ENCODE peak calls at places on chromosomes 5 and 9, in six cellular contexts. H is CD8-positive, alpha-beta T cell; E is fibroblast of lung; O is fibroblast of mammary gland; W is ascending aorta; G is small intestine. P is an unnamed sample.

GRCh38 chr9:124884376-124884775 is 22.4 kb downstream of the ARPC5L start:
- DNase-seq in E (peak; percentile 45), W (no peak), H (no peak), O (no peak), G (no peak), P (no peak)

GRCh38 chr9:136808075-136808780 is 480 bp downstream of the RABL6 start:
- DNase-seq in E (no peak), H (peak; percentile 40), G (peak; percentile 17), W (no peak), O (no peak), P (peak; percentile 63)

GRCh38 chr5:124433170-124433569 is 313.3 kb downstream of the ZNF608 start:
- DNase-seq in E (no peak), G (no peak), W (no peak), H (no peak), O (no peak), P (no peak)

GRCh38 chr5:88878976-88879375 is 4.0 kb downstream of the MEF2C start:
- DNase-seq in E (no peak), O (peak; percentile 38), W (no peak), G (no peak), H (no peak), P (no peak)

GRCh38 chr5:144177548-144177947 is 6.9 kb downstream of the KCTD16 start:
- DNase-seq in G (no peak), E (peak; percentile 50), O (no peak), W (no peak), H (no peak), P (no peak)

GRCh38 chr5:174044855-174045254 is 651 bp upstream of the NSG2 start:
- DNase-seq in E (no peak), G (no peak), H (no peak), O (no peak), W (no peak), P (no peak)

GRCh38 chr9:121692606-121693505 is 41.4 kb downstream of the DAB2IP start:
- DNase-seq in E (peak; percentile 65), H (no peak), O (no peak), G (no peak), W (no peak), P (no peak)

GRCh38 chr5:173025651-173026050 is 30.5 kb upstream of the CREBRF start:
- DNase-seq in O (no peak), W (no peak), G (no peak), E (peak; percentile 52), H (no peak), P (no peak)

GRCh38 chr9:34506623-34507022 is 16.2 kb downstream of the ENHO start:
- DNase-seq in W (no peak), G (no peak), H (no peak), O (no peak), E (no peak), P (no peak)

GRCh38 chr9:130264414-130265350 is 878 bp upstream of the HMCN2 start:
- DNase-seq in O (no peak), G (no peak), W (no peak), H (no peak), E (no peak), P (no peak)

GRCh38 chr5:113331201-113331551 is 103.6 kb downstream of the TSSK1B start:
- DNase-seq in W (no peak), E (peak; percentile 76), O (peak; percentile 58), H (no peak), G (no peak), P (no peak)

GRCh38 chr5:132674671-132675506 is 1.1 kb downstream of the IL4 start:
- DNase-seq in H (no peak), E (peak; percentile 98), O (peak; percentile 96), G (no peak), W (no peak), P (no peak)

GRCh38 chr5:140312067-140312790 is 9.3 kb upstream of the PFDN1 start:
- DNase-seq in G (peak; percentile 37), H (no peak), E (peak; percentile 98), W (no peak), O (peak; percentile 99), P (no peak)

GRCh38 chr5:93192107-93192506 is 388.9 kb downstream of the NR2F1-AS1 start:
- DNase-seq in H (no peak), O (peak; percentile 92), E (peak; percentile 98), G (no peak), W (no peak), P (no peak)

GRCh38 chr9:109781086-109781485 is 1.1 kb downstream of the PALM2AKAP2 start:
- DNase-seq in G (no peak), H (no peak), E (no peak), O (peak; percentile 49), W (no peak), P (no peak)

GRCh38 chr9:109776391-109776790 is 3.6 kb upstream of the PALM2AKAP2 start:
- DNase-seq in O (no peak), E (no peak), G (no peak), H (no peak), W (no peak), P (no peak)

GRCh38 chr9:109780453-109781033 is 545 bp downstream of the PALM2AKAP2 start:
- DNase-seq in E (peak; percentile 43), O (peak; percentile 33), G (no peak), W (no peak), H (no peak), P (no peak)

GRCh38 chr9:109781541-109782197 is 1.7 kb downstream of the PALM2AKAP2 start:
- DNase-seq in O (peak; percentile 31), W (no peak), G (no peak), H (no peak), E (peak; percentile 35), P (no peak)

DNA sequence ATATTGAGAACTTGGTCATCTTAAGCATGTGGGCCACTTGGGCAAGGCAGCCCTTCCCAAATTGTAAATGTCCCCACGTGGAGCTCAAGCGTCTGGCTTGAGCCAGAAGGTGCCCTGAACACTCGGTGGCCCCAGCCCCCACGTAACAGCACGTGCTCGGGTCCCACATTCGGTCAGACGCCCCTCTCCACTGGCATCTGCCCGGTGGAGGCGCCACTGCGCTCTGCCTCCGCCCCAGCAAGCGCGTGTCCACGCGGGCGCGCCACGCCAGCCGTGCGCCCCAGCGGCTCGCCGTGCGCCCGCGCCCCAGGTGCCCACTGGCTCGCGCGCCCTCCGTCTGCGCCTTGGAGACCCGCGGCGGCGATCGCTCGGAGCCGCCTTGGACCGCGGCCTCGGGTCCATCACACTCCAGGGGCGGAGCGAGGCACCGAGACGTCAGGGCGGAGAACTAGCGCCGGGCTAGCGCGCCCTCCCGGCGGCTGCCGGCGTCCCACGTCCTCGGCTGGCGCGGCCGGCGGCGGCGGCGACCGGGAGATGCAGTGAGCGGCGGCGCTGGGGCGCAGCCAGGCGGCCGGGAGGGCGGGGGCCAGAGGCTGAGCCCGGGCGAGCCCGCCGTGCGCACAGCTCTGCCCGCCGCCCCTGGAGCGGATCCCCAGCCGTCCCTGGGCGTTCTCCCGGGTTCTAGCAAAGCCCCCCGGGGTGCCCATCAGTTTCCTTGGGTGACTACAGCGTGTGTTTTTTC is at the start of gene PALM2AKAP2:
- DNase-seq in G (peak; percentile 52), H (no peak), W (no peak), O (peak; percentile 54), E (peak; percentile 73), P (peak; percentile 70)
- H3K4me3 ChIP-seq in G (peak within 1 kb of the TSS; percentile 29), H (no peak within 1 kb of the TSS), W (peak within 1 kb of the TSS; percentile 68), O (peak within 1 kb of the TSS; percentile 73), E (peak within 1 kb of the TSS; percentile 91), P (peak within 1 kb of the TSS; percentile 57)

GRCh38 chr5:121246971-121247370 is 604.7 kb upstream of the FTMT start:
- DNase-seq in H (no peak), O (no peak), G (no peak), W (no peak), E (no peak), P (no peak)

GRCh38 chr5:121257621-121258020 is 594.1 kb upstream of the FTMT start:
- DNase-seq in O (no peak), G (no peak), H (no peak), E (no peak), W (no peak), P (no peak)

DNA sequence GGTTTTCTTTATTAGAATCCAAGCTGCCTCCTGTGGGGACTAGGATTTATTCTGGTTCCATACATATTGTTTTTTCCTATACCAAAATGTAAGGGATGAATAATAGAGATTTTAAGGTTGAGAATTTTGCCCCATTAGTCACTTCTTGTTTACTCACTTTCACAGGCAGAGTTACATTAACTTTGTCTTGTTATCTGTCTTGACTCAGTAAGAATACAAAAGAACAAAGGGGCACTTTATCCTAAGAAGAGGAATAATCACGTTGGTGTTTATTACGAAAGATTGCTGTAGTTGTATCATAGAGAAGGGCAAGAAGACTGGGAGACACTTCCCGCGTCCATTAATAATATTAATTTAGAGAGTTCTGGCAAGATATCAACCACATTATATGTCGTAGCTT is 599.7 kb upstream of the FTMT start:
- DNase-seq in O (peak; percentile 14), G (no peak), W (no peak), E (peak; percentile 51), H (no peak), P (no peak)
- H3K4me3 ChIP-seq in O (no peak overlapping the region), G (no peak overlapping the region), W (no peak overlapping the region), E (no peak overlapping the region), H (no peak overlapping the region), P (no peak overlapping the region)

GRCh38 chr9:13613296-13613695 is 333.8 kb upstream of the MPDZ start:
- DNase-seq in E (no peak), G (no peak), O (no peak), W (no peak), H (no peak), P (no peak)

GRCh38 chr9:13614060-13614459 is 334.6 kb upstream of the MPDZ start:
- DNase-seq in E (no peak), O (no peak), G (no peak), H (no peak), W (no peak), P (no peak)

DNA sequence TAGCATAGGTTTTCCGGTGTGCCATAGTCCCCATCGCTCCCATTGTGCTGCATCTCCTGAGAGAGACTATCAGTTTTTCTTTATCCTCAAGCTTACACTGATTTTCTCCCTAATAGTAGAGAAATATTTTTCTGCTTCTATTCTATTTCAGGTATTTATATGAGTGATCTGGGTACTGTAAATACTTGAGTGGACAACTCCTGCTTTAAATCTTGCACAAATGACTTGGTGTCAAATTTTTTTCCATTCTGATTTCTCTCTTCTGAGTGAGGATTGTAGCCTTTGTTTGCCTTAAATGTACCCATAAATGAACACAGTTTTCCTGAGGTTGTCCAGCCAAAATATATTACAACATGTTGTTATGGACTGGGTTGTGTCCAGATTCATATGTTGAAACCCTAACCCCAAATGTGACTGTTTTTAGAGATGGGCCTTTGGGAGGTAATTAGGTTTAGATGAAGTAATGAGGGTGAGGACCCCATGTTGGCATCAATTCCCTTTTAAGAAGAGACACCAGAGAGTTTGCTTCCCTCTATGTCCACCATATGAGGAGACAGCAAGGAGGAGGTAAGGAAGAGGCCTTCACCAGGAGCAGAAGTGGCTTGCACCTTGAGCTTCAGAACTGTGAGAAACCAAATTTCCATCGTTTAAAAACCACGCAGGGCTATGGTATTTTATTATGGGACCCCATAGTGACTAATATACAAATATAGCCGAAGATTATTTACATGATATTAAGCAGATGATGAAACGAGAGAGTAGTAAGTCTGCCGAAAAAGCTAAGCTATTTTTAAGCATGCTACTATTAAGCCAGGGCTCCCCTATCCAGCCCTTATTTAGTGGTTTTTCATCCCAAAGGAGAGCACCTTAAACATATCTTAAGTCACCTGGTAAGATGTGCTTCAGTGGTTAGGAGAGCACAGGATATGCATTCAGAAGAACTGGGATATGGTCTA is 336.4 kb upstream of the MPDZ start:
- DNase-seq in H (no peak), O (no peak), E (no peak), G (no peak), W (no peak), P (no peak)
- H3K4me3 ChIP-seq in H (no peak overlapping the region), O (no peak overlapping the region), E (no peak overlapping the region), G (no peak overlapping the region), W (no peak overlapping the region), P (no peak overlapping the region)

DNA sequence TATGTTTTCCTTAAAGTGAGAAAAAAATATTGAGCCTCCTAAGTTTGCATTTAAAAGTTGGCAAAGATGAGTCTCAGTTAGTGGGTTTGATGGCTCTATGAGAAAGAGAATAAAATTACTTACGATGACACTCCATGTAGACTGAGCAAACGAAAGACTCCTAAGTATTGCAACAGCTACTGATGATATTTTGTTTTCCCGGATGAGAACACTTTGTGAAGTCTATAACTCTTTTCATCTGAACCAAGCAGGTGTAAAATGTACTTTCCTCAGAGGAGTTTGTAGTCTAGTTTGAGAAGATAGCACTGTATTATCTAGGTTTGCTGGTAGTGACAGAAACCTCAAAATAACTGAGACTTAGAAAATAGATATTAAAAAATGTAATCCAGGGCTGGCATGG is 1.7 kb upstream of the ITK start:
- DNase-seq in W (no peak), H (no peak), E (no peak), O (no peak), G (no peak), P (no peak)
- H3K4me3 ChIP-seq in W (no peak overlapping the region), H (peak overlapping the region; percentile 20), E (no peak overlapping the region), O (no peak overlapping the region), G (no peak overlapping the region), P (no peak overlapping the region)

P was measured in dorsolateral prefrontal cortex.